ENCODE peak calls at places on chromosomes 1 and 21, in four cellular contexts. K is CD8-positive, alpha-beta T cell; N is GM04504; G is stimulated activated CD4-positive, alpha-beta T cell treated with anti-CD3 and anti-CD28 coated beads, TNF-alpha, amount 100 ng/mL, for 48 hours. H is an unnamed sample.

GRCh38 chr1:223487514-223488259 is 94.5 kb downstream of the CCDC185 start:
- DNase-seq in N (no peak), G (no peak), K (no peak), H (no peak)

GRCh38 chr1:246527402-246528088 is 20.5 kb upstream of the SMYD3 start:
- DNase-seq in N (no peak), K (no peak), G (no peak), H (peak)

GRCh38 chr1:66312316-66312715 is 221.6 kb upstream of the SGIP1 start:
- DNase-seq in K (no peak), G (no peak), N (no peak), H (no peak)

GRCh38 chr1:7207875-7208646 is 422.8 kb downstream of the CAMTA1 start:
- DNase-seq in K (no peak), G (peak), N (no peak), H (peak)

GRCh38 chr1:244657421-244657820 is 4.5 kb downstream of the DESI2 start:
- DNase-seq in N (no peak), G (no peak), K (no peak), H (no peak)

GRCh38 chr1:2861988-2862430 is 60.5 kb upstream of the TTC34 start:
- DNase-seq in N (no peak), K (no peak), G (no peak), H (no peak)

GRCh38 chr1:108583757-108584156 is 23.9 kb downstream of the EEIG2 start:
- DNase-seq in K (no peak), N (no peak), G (no peak), H (no peak)

GRCh38 chr1:168146160-168146539 is 9.4 kb upstream of the GPR161 start:
- DNase-seq in G (no peak), K (no peak), N (no peak), H (no peak)

GRCh38 chr1:217029311-217030157 is 306.3 kb upstream of the ESRRG start:
- DNase-seq in N (peak), G (no peak), K (no peak), H (no peak)

GRCh38 chr1:63545780-63546179 is 22.5 kb downstream of the EFCAB7 start:
- DNase-seq in N (no peak), K (no peak), G (no peak), H (no peak)

GRCh38 chr1:179079113-179079761 is 2.6 kb upstream of the TOR3A start:
- DNase-seq in G (peak), N (no peak), K (peak), H (peak)

GRCh38 chr1:152442291-152442690 is 28.2 kb upstream of the CRNN start:
- DNase-seq in G (no peak), N (no peak), K (no peak), H (no peak)

GRCh38 chr1:246398126-246398813 is 108.8 kb downstream of the SMYD3 start:
- DNase-seq in G (no peak), N (no peak), K (no peak), H (no peak)

GRCh38 chr1:157830887-157831286 is 10.7 kb downstream of the CD5L start:
- DNase-seq in N (no peak), K (no peak), G (no peak), H (peak)

GRCh38 chr21:30209571-30209970 is 6.3 kb downstream of the CLDN8 start:
- DNase-seq in G (no peak), N (no peak), K (no peak), H (no peak)

GRCh38 chr1:6727535-6727934 is 25.9 kb upstream of the DNAJC11 start:
- DNase-seq in N (no peak), K (peak), G (no peak), H (peak)

GRCh38 chr1:209597496-209597895 is 14.0 kb downstream of the CAMK1G start:
- DNase-seq in K (no peak), N (no peak), G (no peak), H (no peak)

GRCh38 chr21:26125433-26126167 is 45.0 kb downstream of the APP start:
- DNase-seq in K (no peak), G (no peak), N (no peak), H (no peak)

GRCh38 chr1:204331275-204331674 is 28.5 kb downstream of the PLEKHA6 start:
- DNase-seq in N (no peak), K (no peak), G (no peak), H (no peak)

GRCh38 chr1:197269053-197269452 is 1.0 kb downstream of the CRB1 start:
- DNase-seq in K (no peak), G (no peak), N (no peak), H (no peak)

GRCh38 chr1:43172532-43172972 is 422 bp downstream of the CFAP57 start:
- DNase-seq in N (peak), K (peak), G (peak), H (peak)

GRCh38 chr1:157646144-157646543 is 48.3 kb upstream of the FCRL4 start:
- DNase-seq in G (no peak), N (no peak), K (no peak), H (no peak)

GRCh38 chr1:113978863-113979702 is at the start of gene OLFML3:
- DNase-seq in K (peak), N (peak), G (peak), H (peak)

GRCh38 chr1:151915066-151915686 is 5.9 kb upstream of the THEM4 start:
- DNase-seq in K (no peak), N (no peak), G (no peak), H (no peak)

GRCh38 chr1:43952731-43953350 is 6.1 kb downstream of the IPO13 start:
- DNase-seq in N (no peak), K (no peak), G (no peak), H (no peak)

GRCh38 chr1:6501414-6501813 is 9.9 kb upstream of the PLEKHG5 start:
- DNase-seq in G (no peak), N (no peak), K (no peak), H (no peak)

GRCh38 chr1:228101994-228102790 is 933 bp downstream of the C1orf35 start:
- DNase-seq in N (no peak), G (no peak), K (peak), H (peak)

GRCh38 chr1:200437088-200437487 is 27.3 kb upstream of the ZNF281 start:
- DNase-seq in G (no peak), N (no peak), K (no peak), H (no peak)

GRCh38 chr1:160285506-160285905 is 573 bp upstream of the PEX19 start:
- DNase-seq in N (no peak), G (no peak), K (no peak), H (no peak)

GRCh38 chr1:7384679-7385078 is 386.4 kb upstream of the VAMP3 start:
- DNase-seq in K (no peak), N (no peak), G (no peak), H (no peak)

GRCh38 chr1:210771131-210771530 is 362.8 kb downstream of the KCNH1 start:
- DNase-seq in G (no peak), K (no peak), N (no peak), H (no peak)

GRCh38 chr1:186617860-186618780 is 62.1 kb downstream of the PTGS2 start:
- DNase-seq in K (peak), N (peak), G (peak), H (peak)

GRCh38 chr1:116325922-116326321 is 47.1 kb upstream of the ATP1A1 start:
- DNase-seq in G (peak), K (peak), N (no peak), H (peak)

GRCh38 chr1:206782448-206782847 is 10.2 kb upstream of the IL10 start:
- DNase-seq in N (no peak), G (no peak), K (no peak), H (peak)

GRCh38 chr1:182146286-182146685 is 84.8 kb upstream of the ZNF648 start:
- DNase-seq in K (no peak), G (no peak), N (no peak), H (peak)

GRCh38 chr1:61052393-61053280 is 29.7 kb upstream of the NFIA start:
- DNase-seq in G (no peak), N (no peak), K (no peak), H (no peak)

GRCh38 chr1:21326861-21327344 is 36.6 kb upstream of the ECE1 start:
- DNase-seq in K (no peak), G (no peak), N (no peak), H (no peak)

GRCh38 chr1:173867141-173867752 is 542 bp downstream of the GAS5 start:
- DNase-seq in N (no peak), K (no peak), G (peak), H (no peak)

GRCh38 chr1:18077657-18078215 is 29.9 kb upstream of the IGSF21 start:
- DNase-seq in N (no peak), G (no peak), K (no peak), H (no peak)

H was measured in GM12865.